ENCODE peak calls at places on chromosome 15, in nine cellular contexts. E, L, H, F, C, O, V, M and Y are unnamed samples.

GRCh38 chr15:95464091-95464888 is 866.2 kb upstream of the NR2F2 start:
- DNase-seq in L (no peak), C (no peak), V (peak), F (no peak), O (no peak), E (no peak), M (no peak), H (peak), Y (no peak)

GRCh38 chr15:63597821-63598220 is 634 bp downstream of the FBXL22 start:
- DNase-seq in H (no peak), V (peak), E (no peak), O (no peak), L (no peak), F (no peak), C (no peak), M (no peak), Y (no peak)

GRCh38 chr15:96053039-96054021 is 277.2 kb upstream of the NR2F2 start:
- DNase-seq in O (peak), C (peak), M (no peak), V (peak), L (peak), F (no peak), H (peak), E (no peak), Y (no peak)

GRCh38 chr15:61702224-61703120 is 357.8 kb downstream of the VPS13C start:
- DNase-seq in L (peak), C (peak), V (peak), H (peak), F (no peak), O (no peak), M (no peak), E (no peak), Y (no peak)

GRCh38 chr15:47360296-47360695 is 357.0 kb upstream of the SEMA6D start:
- DNase-seq in E (no peak), L (no peak), F (no peak), M (no peak), O (no peak), V (no peak), H (peak), C (no peak), Y (no peak)

GRCh38 chr15:69869881-69870465 is 227.7 kb downstream of the TLE3 start:
- DNase-seq in V (no peak), E (no peak), L (peak), O (no peak), H (peak), C (no peak), M (no peak), F (no peak), Y (no peak)

GRCh38 chr15:98599911-98600685 is 48.2 kb upstream of the IGF1R start:
- DNase-seq in L (no peak), H (peak), V (peak), E (no peak), F (peak), O (peak), M (peak), C (peak), Y (peak)

GRCh38 chr15:67090297-67091072 is 25.1 kb downstream of the SMAD3 start:
- DNase-seq in E (no peak), C (no peak), M (no peak), H (no peak), F (no peak), O (no peak), V (no peak), L (no peak), Y (no peak)

GRCh38 chr15:47066386-47066785 is 650.9 kb upstream of the SEMA6D start:
- DNase-seq in F (no peak), C (peak), H (no peak), M (no peak), E (no peak), O (no peak), V (no peak), L (no peak), Y (no peak)

GRCh38 chr15:69540622-69541021 is 88.0 kb downstream of the RPLP1 start:
- DNase-seq in M (no peak), L (peak), O (no peak), C (no peak), V (no peak), E (no peak), F (no peak), H (no peak), Y (no peak)

GRCh38 chr15:94526071-94526689 is 294.8 kb downstream of the MCTP2 start:
- DNase-seq in F (no peak), V (no peak), E (no peak), O (no peak), L (no peak), M (no peak), C (peak), H (no peak), Y (no peak)

GRCh38 chr15:80776420-80777045 is 2.6 kb upstream of the CEMIP start:
- DNase-seq in E (no peak), L (peak), O (peak), V (peak), M (peak), F (peak), H (peak), C (peak), Y (peak)

GRCh38 chr15:63473999-63474809 is 30.2 kb upstream of the USP3 start:
- DNase-seq in L (peak), H (peak), F (peak), C (peak), O (peak), V (no peak), M (peak), E (no peak), Y (peak)

GRCh38 chr15:67290319-67290718 is 35.7 kb downstream of the IQCH start:
- DNase-seq in O (peak), M (no peak), C (no peak), H (peak), E (no peak), V (no peak), L (no peak), F (no peak), Y (no peak)

GRCh38 chr15:100891316-100892012 is 11.8 kb downstream of the ALDH1A3 start:
- DNase-seq in M (no peak), V (no peak), L (no peak), O (no peak), F (no peak), H (no peak), E (no peak), C (peak), Y (no peak)

GRCh38 chr15:56821721-56822425 is 88.6 kb upstream of the ZNF280D start:
- DNase-seq in L (peak), E (no peak), F (peak), C (peak), H (peak), V (peak), M (peak), O (peak), Y (peak)

GRCh38 chr15:80996247-80996646 is 4.5 kb upstream of the TLNRD1 start:
- DNase-seq in H (peak), O (no peak), C (no peak), E (no peak), V (no peak), F (no peak), M (peak), L (peak), Y (no peak)

GRCh38 chr15:68210821-68211655 is 5.9 kb upstream of the CALML4 start:
- DNase-seq in F (no peak), H (peak), V (peak), O (no peak), E (no peak), M (peak), L (peak), C (peak), Y (peak)

GRCh38 chr15:90095521-90095959 is 6.7 kb downstream of the IDH2 start:
- DNase-seq in L (peak), O (no peak), E (no peak), C (peak), V (no peak), H (no peak), M (peak), F (no peak), Y (peak)